ENCODE peak calls at places on chromosome X, in ten cellular contexts. B is omental fat pad, H is lower leg skin, Y is A549, K is left lung, U is fibroblast of mammary gland, E is tibial nerve, X is hepatocyte, L is dorsolateral prefrontal cortex, W is IMR-90. T is an unnamed sample.

GRCh38 chrX:19670854-19671620 is 155.7 kb upstream of the MAP3K15 start:
- DNase-seq in B (no peak), H (no peak), Y (peak; percentile 87), K (no peak), U (peak; percentile 87), E (peak; percentile 19), X (peak; percentile 50), L (no peak), W (peak; percentile 79), T (no peak)

GRCh38 chrX:67601771-67602170 is 58.0 kb downstream of the AR start:
- DNase-seq in B (no peak), H (no peak), Y (no peak), K (no peak), U (peak; percentile 31), E (no peak), X (no peak), L (no peak), W (no peak), T (no peak)

GRCh38 chrX:8868906-8869305 is 67.7 kb upstream of the FAM9A start:
- DNase-seq in B (no peak), H (no peak), Y (no peak), K (no peak), U (peak; percentile 50), E (no peak), X (no peak), L (no peak), W (peak; percentile 46), T (no peak)

GRCh38 chrX:150370589-150371312 is 7.6 kb downstream of the MAMLD1 start:
- DNase-seq in B (no peak), H (no peak), Y (no peak), K (no peak), U (no peak), E (no peak), X (no peak), L (no peak), W (peak; percentile 0), T (no peak)

GRCh38 chrX:19121466-19121865 is 802 bp downstream of the ADGRG2 start:
- DNase-seq in B (no peak), H (no peak), Y (no peak), K (no peak), U (no peak), E (no peak), X (no peak), L (no peak), W (no peak), T (no peak)

GRCh38 chrX:118823263-118824172 is at the start of gene ZCCHC12:
- DNase-seq in B (no peak), H (no peak), Y (peak; percentile 26), K (peak; percentile 77), U (peak; percentile 36), E (no peak), X (peak; percentile 65), L (peak; percentile 65), W (peak; percentile 37), T (no peak)

GRCh38 chrX:110851780-110852179 is 56.2 kb upstream of the CHRDL1 start:
- DNase-seq in B (no peak), H (no peak), Y (peak; percentile 13), K (no peak), U (peak; percentile 46), E (no peak), X (peak; percentile 27), L (no peak), W (peak; percentile 2), T (no peak)

GRCh38 chrX:22278375-22278774 is 5.7 kb downstream of the CBLL2 start:
- DNase-seq in B (no peak), H (no peak), Y (peak; percentile 11), K (no peak), U (peak; percentile 23), E (no peak), X (no peak), L (no peak), W (no peak), T (no peak)

GRCh38 chrX:19127649-19128168 is 5.4 kb upstream of the ADGRG2 start:
- DNase-seq in B (no peak), H (no peak), Y (peak; percentile 49), K (no peak), U (peak; percentile 87), E (no peak), X (no peak), L (no peak), W (no peak), T (no peak)

GRCh38 chrX:103831803-103832544 is at the start of gene RAB9B:
- DNase-seq in B (no peak), H (peak; percentile 88), Y (no peak), K (peak; percentile 61), U (peak; percentile 35), E (peak; percentile 36), X (peak; percentile 58), L (peak; percentile 75), W (peak; percentile 33), T (no peak)

GRCh38 chrX:132171478-132171877 is 43.7 kb upstream of the FRMD7 start:
- DNase-seq in B (no peak), H (no peak), Y (peak; percentile 11), K (no peak), U (no peak), E (no peak), X (no peak), L (no peak), W (peak; percentile 0), T (no peak)

DNA sequence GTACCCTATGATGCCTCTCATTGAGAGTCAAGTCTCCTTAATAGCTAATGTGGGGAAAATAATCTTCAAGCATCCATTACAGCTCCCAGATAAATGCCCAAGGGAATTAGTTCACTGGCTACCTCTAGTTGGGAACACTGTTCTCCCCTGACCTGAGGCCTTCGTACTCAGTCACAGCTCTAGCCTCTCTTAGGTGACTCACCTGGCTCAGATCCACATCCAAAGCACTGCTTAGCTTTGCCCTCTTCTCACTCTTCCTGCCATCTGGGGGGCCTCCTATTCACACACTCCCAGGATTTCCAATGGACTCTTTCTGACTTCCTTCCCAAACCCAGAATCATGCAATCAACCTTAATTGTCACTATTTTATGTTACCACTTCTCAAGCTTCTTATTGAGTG is 311.3 kb downstream of the PPP1R2C start:
- DNase-seq in B (no peak), H (no peak), Y (no peak), K (no peak), U (peak; percentile 1), E (no peak), X (no peak), L (no peak), W (no peak), T (no peak)
- TF ChIP-seq CTCF in B (no peak), H (no peak), Y (no peak), K (no peak), U (no peak), E (no peak), X (no peak), L (no peak), W (no peak), T (no peak)

DNA sequence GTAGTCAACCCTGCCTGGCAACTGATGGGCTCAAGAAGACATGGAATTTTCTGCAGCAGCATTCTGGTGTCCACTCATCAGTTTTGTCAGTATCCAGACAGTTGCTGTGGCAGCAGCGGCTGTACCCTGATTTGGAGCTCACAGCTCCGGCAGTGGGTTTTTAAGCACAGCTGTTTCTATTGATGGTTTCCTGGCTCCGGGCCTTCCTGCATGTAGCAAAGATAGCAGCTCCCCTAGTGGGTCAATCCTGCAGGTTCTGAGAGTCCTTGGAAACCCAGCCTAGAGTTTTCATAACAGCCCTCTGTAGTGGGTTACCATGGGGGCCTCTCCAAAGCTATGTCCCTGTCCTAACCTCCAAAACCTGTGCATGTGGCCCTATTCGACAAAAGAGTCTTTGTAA is 84.0 kb upstream of the ATP6AP2 start:
- DNase-seq in B (no peak), H (no peak), Y (no peak), K (no peak), U (peak; percentile 7), E (no peak), X (peak; percentile 40), L (peak; percentile 47), W (peak; percentile 29), T (no peak)
- TF ChIP-seq CTCF in B (no peak), H (no peak), Y (no peak), K (no peak), U (peak; percentile 7), E (no peak), X (peak; percentile 36), L (no peak), W (no peak), T (no peak)

GRCh38 chrX:38282044-38282443 is 45.3 kb downstream of the RPGR start:
- DNase-seq in B (no peak), H (no peak), Y (peak; percentile 4), K (no peak), U (peak; percentile 39), E (no peak), X (no peak), L (no peak), W (no peak), T (no peak)
- TF ChIP-seq CTCF in B (no peak), H (no peak), Y (peak; percentile 25), K (peak; percentile 11), U (peak; percentile 64), E (peak; percentile 21), X (peak; percentile 28), L (no peak), W (peak; percentile 51), T (no peak)

DNA sequence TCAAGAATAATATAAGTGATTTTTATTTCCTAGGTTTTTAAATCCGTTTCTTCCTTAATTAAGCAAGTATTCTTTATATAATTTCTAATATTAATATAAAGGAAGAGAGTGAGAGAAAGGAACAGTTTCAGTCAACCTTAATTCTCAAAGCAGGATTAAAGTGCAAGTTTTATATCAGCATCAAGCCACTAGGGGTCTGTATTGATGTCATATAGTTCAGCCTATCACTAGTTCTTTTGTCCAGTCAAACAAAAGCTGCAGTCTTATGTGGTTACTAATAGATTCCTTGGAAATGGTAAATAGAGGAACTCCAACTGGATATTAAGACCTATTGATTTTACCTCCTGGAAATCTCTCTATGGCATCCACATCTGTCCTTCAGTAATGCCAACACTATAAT is 82.0 kb downstream of the NAP1L3 start:
- DNase-seq in B (no peak), H (no peak), Y (no peak), K (no peak), U (no peak), E (no peak), X (no peak), L (no peak), W (no peak), T (no peak)
- TF ChIP-seq CTCF in B (no peak), H (no peak), Y (no peak), K (no peak), U (no peak), E (no peak), X (peak; percentile 11), L (peak; percentile 35), W (no peak), T (no peak)

T was measured in esophagus squamous epithelium.